ENCODE peak calls at places on chromosomes 1 and 21, in ten cellular contexts. K, I, N, Z, S, E, D, C, V and F are unnamed samples.

GRCh38 chr1:113369040-113369439 is 21.3 kb upstream of the MAGI3 start:
- DNase-seq in K (no peak), I (no peak), N (no peak), Z (no peak), S (no peak), E (no peak), D (no peak), C (no peak), V (no peak), F (no peak)

GRCh38 chr1:59186656-59187055 is 110.2 kb upstream of the FGGY start:
- DNase-seq in K (no peak), I (no peak), N (no peak), Z (no peak), S (no peak), E (no peak), D (no peak), C (peak), V (peak), F (peak)

GRCh38 chr1:3886106-3886670 is 13.9 kb downstream of the C1orf174 start:
- DNase-seq in K (no peak), I (no peak), N (no peak), Z (no peak), S (no peak), E (no peak), D (no peak), C (no peak), V (no peak), F (peak)

GRCh38 chr21:28548291-28548690 is 444.4 kb downstream of the LTN1 start:
- DNase-seq in K (no peak), I (no peak), N (no peak), Z (no peak), S (no peak), E (no peak), D (no peak), C (no peak), V (no peak), F (no peak)

GRCh38 chr21:21183092-21183491 is 184.9 kb downstream of the NCAM2 start:
- DNase-seq in K (no peak), I (no peak), N (no peak), Z (no peak), S (no peak), E (no peak), D (no peak), C (no peak), V (no peak), F (no peak)

GRCh38 chr1:41657679-41658078 is 173.2 kb upstream of the EDN2 start:
- DNase-seq in K (no peak), I (no peak), N (no peak), Z (no peak), S (no peak), E (no peak), D (peak), C (no peak), V (no peak), F (no peak)

GRCh38 chr1:37449936-37450335 is 24.4 kb upstream of the ZC3H12A start:
- DNase-seq in K (no peak), I (no peak), N (no peak), Z (no peak), S (no peak), E (no peak), D (no peak), C (no peak), V (no peak), F (no peak)

GRCh38 chr1:206579747-206580437 is 32.4 kb downstream of the EIF2D start:
- DNase-seq in K (no peak), I (peak), N (peak), Z (no peak), S (peak), E (peak), D (no peak), C (peak), V (peak), F (peak)

GRCh38 chr1:66335859-66336640 is 197.9 kb upstream of the SGIP1 start:
- DNase-seq in K (peak), I (peak), N (no peak), Z (peak), S (peak), E (peak), D (no peak), C (peak), V (peak), F (peak)

GRCh38 chr1:176241385-176242015 is 34.4 kb upstream of the COP1 start:
- DNase-seq in K (no peak), I (no peak), N (peak), Z (peak), S (no peak), E (no peak), D (no peak), C (no peak), V (peak), F (no peak)

GRCh38 chr1:178634445-178634844 is 90.6 kb upstream of the RALGPS2 start:
- DNase-seq in K (no peak), I (no peak), N (no peak), Z (no peak), S (peak), E (peak), D (no peak), C (no peak), V (no peak), F (no peak)

GRCh38 chr1:63774617-63775417 is 1.0 kb downstream of the ROR1 start:
- DNase-seq in K (no peak), I (peak), N (peak), Z (peak), S (no peak), E (peak), D (no peak), C (peak), V (peak), F (peak)

GRCh38 chr1:30325085-30325935 is 398.1 kb downstream of the MATN1 start:
- DNase-seq in K (no peak), I (no peak), N (no peak), Z (no peak), S (no peak), E (no peak), D (no peak), C (peak), V (no peak), F (no peak)

GRCh38 chr1:91844862-91845528 is 41.0 kb downstream of the TGFBR3 start:
- DNase-seq in K (peak), I (peak), N (peak), Z (no peak), S (no peak), E (no peak), D (no peak), C (peak), V (peak), F (peak)

GRCh38 chr1:180632326-180633088 is 685 bp downstream of the XPR1 start:
- DNase-seq in K (peak), I (peak), N (no peak), Z (peak), S (peak), E (peak), D (peak), C (no peak), V (no peak), F (peak)

GRCh38 chr1:154749078-154749760 is 120.9 kb downstream of the KCNN3 start:
- DNase-seq in K (no peak), I (no peak), N (peak), Z (peak), S (no peak), E (no peak), D (no peak), C (no peak), V (peak), F (no peak)

GRCh38 chr1:35762204-35762603 is 7.6 kb downstream of the CLSPN start:
- DNase-seq in K (no peak), I (no peak), N (no peak), Z (no peak), S (no peak), E (no peak), D (no peak), C (no peak), V (no peak), F (no peak)

GRCh38 chr1:1304331-1305299 is 3.1 kb downstream of the ACAP3 start:
- DNase-seq in K (peak), I (peak), N (peak), Z (peak), S (peak), E (peak), D (peak), C (peak), V (peak), F (peak)

GRCh38 chr1:199182151-199182843 is 543.5 kb downstream of the PTPRC start:
- DNase-seq in K (no peak), I (no peak), N (no peak), Z (no peak), S (no peak), E (no peak), D (no peak), C (no peak), V (peak), F (no peak)

GRCh38 chr1:11646317-11646716 is 7.9 kb downstream of the FBXO2 start:
- DNase-seq in K (no peak), I (no peak), N (no peak), Z (no peak), S (no peak), E (no peak), D (no peak), C (no peak), V (no peak), F (no peak)

GRCh38 chr21:20971296-20971921 is 26.8 kb upstream of the NCAM2 start:
- DNase-seq in K (no peak), I (peak), N (no peak), Z (peak), S (no peak), E (no peak), D (no peak), C (no peak), V (peak), F (no peak)

GRCh38 chr1:91940496-91940895 is 8.7 kb upstream of the BRDT start:
- DNase-seq in K (no peak), I (no peak), N (no peak), Z (peak), S (no peak), E (no peak), D (no peak), C (no peak), V (no peak), F (no peak)

GRCh38 chr1:197180252-197180878 is 33.9 kb upstream of the ASPM start:
- DNase-seq in K (no peak), I (no peak), N (peak), Z (peak), S (no peak), E (no peak), D (no peak), C (no peak), V (peak), F (no peak)

GRCh38 chr1:84247425-84248220 is 53.9 kb upstream of the SAMD13 start:
- DNase-seq in K (peak), I (no peak), N (peak), Z (no peak), S (no peak), E (no peak), D (no peak), C (no peak), V (peak), F (no peak)

GRCh38 chr1:42981406-42981805 is 22.7 kb upstream of the SLC2A1 start:
- DNase-seq in K (no peak), I (no peak), N (no peak), Z (peak), S (no peak), E (no peak), D (no peak), C (no peak), V (no peak), F (no peak)

GRCh38 chr1:93638981-93639380 is 42.7 kb downstream of the BCAR3 start:
- DNase-seq in K (no peak), I (no peak), N (no peak), Z (peak), S (no peak), E (no peak), D (peak), C (no peak), V (no peak), F (no peak)

GRCh38 chr1:64315402-64315801 is 112.0 kb downstream of the UBE2U start:
- DNase-seq in K (no peak), I (no peak), N (no peak), Z (no peak), S (no peak), E (no peak), D (no peak), C (no peak), V (no peak), F (no peak)

GRCh38 chr1:151519667-151520066 is 8.5 kb downstream of the CGN start:
- DNase-seq in K (no peak), I (no peak), N (no peak), Z (no peak), S (no peak), E (no peak), D (no peak), C (no peak), V (no peak), F (no peak)

GRCh38 chr21:18228060-18228739 is 16.4 kb upstream of the CHODL start:
- DNase-seq in K (no peak), I (no peak), N (no peak), Z (no peak), S (no peak), E (no peak), D (no peak), C (no peak), V (no peak), F (no peak)

GRCh38 chr1:94578856-94579255 is 37.3 kb upstream of the F3 start:
- DNase-seq in K (no peak), I (no peak), N (no peak), Z (no peak), S (no peak), E (no peak), D (no peak), C (no peak), V (peak), F (no peak)

GRCh38 chr1:7022058-7022457 is 236.8 kb downstream of the CAMTA1 start:
- DNase-seq in K (no peak), I (no peak), N (no peak), Z (peak), S (no peak), E (no peak), D (no peak), C (no peak), V (no peak), F (no peak)

GRCh38 chr21:41776778-41777177 is 9.9 kb upstream of the RIPK4 start:
- DNase-seq in K (no peak), I (no peak), N (no peak), Z (no peak), S (no peak), E (no peak), D (no peak), C (no peak), V (no peak), F (no peak)

GRCh38 chr1:45883633-45884032 is 80.2 kb downstream of the MAST2 start:
- DNase-seq in K (no peak), I (no peak), N (no peak), Z (no peak), S (no peak), E (no peak), D (no peak), C (no peak), V (no peak), F (no peak)

GRCh38 chr21:31273278-31273677 is 70.8 kb downstream of the TIAM1 start:
- DNase-seq in K (no peak), I (no peak), N (peak), Z (no peak), S (no peak), E (no peak), D (no peak), C (no peak), V (no peak), F (no peak)

GRCh38 chr1:206700445-206701036 is 15.8 kb downstream of the MAPKAPK2 start:
- DNase-seq in K (no peak), I (no peak), N (no peak), Z (no peak), S (no peak), E (no peak), D (no peak), C (no peak), V (peak), F (peak)

GRCh38 chr1:225437710-225438437 is 10.0 kb upstream of the LBR start:
- DNase-seq in K (no peak), I (no peak), N (no peak), Z (peak), S (no peak), E (no peak), D (no peak), C (no peak), V (peak), F (no peak)
- TF ChIP-seq CTCF in K (no peak), I (no peak), N (peak), Z (peak), S (peak), E (peak), D (no peak), C (no peak), V (peak), F (peak)

DNA sequence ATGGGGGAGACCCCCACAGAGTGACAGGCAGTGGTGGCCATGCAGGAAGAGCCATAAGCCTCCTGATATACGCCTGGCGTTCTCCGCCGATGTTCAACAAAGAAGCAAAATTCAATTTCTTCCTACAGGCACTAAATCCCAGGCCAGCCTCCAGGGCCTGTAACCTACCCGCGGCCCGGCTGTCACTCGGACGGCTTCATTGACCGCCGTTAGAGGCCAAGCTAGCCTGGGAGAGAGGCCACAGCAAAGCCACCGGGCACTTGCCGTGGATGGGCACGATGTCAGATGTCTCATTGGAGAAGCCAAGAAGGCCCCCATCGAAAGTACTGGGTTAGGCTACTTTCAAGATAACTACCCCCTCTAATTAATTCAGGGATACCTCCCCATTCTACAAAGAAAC is 9.7 kb downstream of the ADGRB2 start:
- DNase-seq in K (no peak), I (no peak), N (no peak), Z (no peak), S (no peak), E (no peak), D (no peak), C (no peak), V (no peak), F (no peak)
- H3K27ac ChIP-seq in K (no peak), I (no peak), N (no peak), Z (no peak), S (peak), E (peak), D (no peak), C (no peak), V (no peak), F (no peak)

DNA sequence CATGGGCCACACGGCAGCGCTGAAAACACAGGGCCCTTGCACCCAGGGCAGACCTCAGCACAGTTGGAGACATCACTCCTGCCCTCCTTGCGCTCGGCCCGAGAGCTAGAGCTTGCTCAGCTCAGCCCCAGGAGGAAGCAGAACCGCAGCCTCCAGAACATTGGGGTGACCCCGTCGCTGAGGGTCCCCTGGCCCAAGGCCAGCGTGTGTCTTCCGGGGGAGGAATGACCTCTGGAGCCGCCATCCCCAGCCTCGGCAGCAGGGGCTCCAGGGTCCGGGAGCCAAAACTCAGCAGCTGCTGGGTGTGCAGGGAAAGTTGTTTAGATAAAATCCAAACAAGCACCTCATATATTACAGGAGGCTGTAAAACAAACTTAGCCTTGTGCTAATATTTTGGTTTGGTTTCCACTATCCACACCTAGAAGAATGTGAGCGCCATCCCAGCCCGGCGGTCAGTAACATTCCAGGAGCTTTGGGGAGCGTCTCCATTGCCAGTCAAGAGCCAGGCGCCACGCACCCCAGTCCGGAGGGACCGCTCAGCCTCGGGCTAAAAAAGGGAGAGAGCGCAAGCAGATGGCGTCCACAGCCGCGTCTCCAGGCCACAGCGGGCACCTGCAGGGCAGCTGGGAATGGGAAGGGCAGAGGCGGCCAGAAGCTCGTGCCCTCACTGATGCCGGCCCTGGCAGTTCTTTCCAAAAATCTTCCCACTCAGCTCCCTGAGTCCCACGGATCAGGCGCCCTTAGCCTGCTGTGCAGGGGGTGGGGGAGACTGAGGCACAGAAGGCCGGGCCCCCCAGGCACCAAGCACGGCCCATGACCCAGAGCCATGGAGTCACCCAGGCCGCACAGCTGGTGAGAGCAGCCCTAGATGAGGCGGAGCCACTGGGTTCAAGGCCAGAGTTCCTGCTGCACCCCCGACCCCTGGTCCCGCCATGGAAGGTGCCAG is 52.0 kb downstream of the SLX9 start:
- DNase-seq in K (no peak), I (no peak), N (no peak), Z (no peak), S (peak), E (no peak), D (no peak), C (peak), V (no peak), F (peak)
- TF ChIP-seq CTCF in K (no peak), I (no peak), N (no peak), Z (no peak), S (no peak), E (no peak), D (no peak), C (no peak), V (no peak), F (no peak)

DNA sequence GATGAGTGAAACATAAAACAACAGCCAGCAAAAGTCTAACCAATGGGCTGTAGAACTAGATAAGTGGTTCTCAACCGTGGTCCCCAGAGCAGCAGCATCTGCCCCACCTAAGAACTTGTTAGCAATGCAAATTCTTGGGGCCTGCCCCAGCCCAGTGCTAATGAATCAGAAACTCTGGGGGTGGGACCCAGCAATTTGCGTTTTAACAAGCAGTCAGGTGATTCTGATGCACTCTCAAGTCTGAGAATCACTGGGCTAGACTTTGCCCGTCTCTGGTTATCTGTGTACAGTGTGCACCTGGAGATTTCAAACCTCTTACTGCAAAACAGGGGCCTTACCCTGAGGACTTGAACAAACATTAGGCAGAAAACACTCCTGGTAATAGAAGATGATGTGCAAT is 66.5 kb downstream of the PLXNA2 start:
- DNase-seq in K (no peak), I (no peak), N (peak), Z (peak), S (no peak), E (no peak), D (no peak), C (no peak), V (no peak), F (no peak)
- H3K27ac ChIP-seq in K (no peak), I (no peak), N (no peak), Z (no peak), S (no peak), E (no peak), D (no peak), C (no peak), V (no peak), F (no peak)

GRCh38 chr1:90725341-90725960 is 8.3 kb upstream of the BARHL2 start:
- DNase-seq in K (no peak), I (no peak), N (no peak), Z (peak), S (no peak), E (no peak), D (no peak), C (no peak), V (no peak), F (no peak)

GRCh38 chr1:90724926-90725325 is 7.8 kb upstream of the BARHL2 start:
- DNase-seq in K (no peak), I (no peak), N (no peak), Z (peak), S (no peak), E (no peak), D (no peak), C (no peak), V (no peak), F (no peak)

GRCh38 chr1:90722874-90723273 is 5.8 kb upstream of the BARHL2 start:
- DNase-seq in K (no peak), I (no peak), N (no peak), Z (no peak), S (no peak), E (no peak), D (no peak), C (no peak), V (no peak), F (no peak)

GRCh38 chr1:90724361-90724760 is 7.3 kb upstream of the BARHL2 start:
- DNase-seq in K (no peak), I (no peak), N (no peak), Z (peak), S (no peak), E (no peak), D (no peak), C (no peak), V (no peak), F (no peak)

DNA sequence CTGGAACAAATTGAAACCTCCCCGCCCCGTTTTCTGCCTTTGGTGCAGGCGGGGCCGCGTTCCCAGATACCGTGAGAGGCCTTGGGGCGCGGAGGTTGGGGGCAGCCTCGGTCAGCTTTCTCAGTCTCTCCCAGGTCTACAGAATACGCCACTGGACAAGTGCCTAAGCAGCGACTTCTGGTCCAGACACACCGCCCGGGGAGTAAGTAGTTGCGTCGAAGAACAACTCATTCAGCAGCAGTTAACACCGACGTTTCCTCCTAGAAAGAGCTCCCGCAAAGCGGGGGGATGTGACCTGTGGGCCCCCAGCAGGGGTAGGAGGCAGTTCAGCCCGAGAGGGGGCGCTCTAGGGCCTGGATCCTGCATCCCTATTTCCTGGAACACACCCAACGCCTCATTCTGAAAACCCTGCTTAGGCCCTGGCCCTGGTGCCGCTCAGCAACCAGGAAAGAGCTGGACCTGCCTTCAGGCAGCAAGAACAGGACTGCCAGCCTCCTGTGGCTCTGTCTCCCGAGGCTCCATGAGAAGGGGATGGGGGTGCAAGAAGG is 6.5 kb upstream of the BARHL2 start:
- DNase-seq in K (no peak), I (no peak), N (no peak), Z (peak), S (no peak), E (no peak), D (no peak), C (no peak), V (no peak), F (no peak)
- TF ChIP-seq CTCF in K (no peak), I (no peak), N (no peak), Z (peak), S (no peak), E (no peak), D (no peak), C (no peak), V (peak), F (no peak)